ENCODE peak calls at places on chromosomes 7 and 10, in eight cellular contexts. One of them, this sample, is unnamed. For H3K36me3, the result is how much of the 10 kb centered on the place peaks cover.

GRCh38 chr10:109780997-109781396 is 142.3 kb downstream of the XPNPEP1 start:
- DNase-seq in endothelial cell of umbilical vein: no peak
- DNase-seq in heart left ventricle: no peak
- DNase-seq in SK-N-SH: no peak
- DNase-seq in Panc1: no peak
- DNase-seq in Peyer's patch: no peak
- DNase-seq in neural progenitor cell: peak
- DNase-seq in CD8-positive, alpha-beta T cell: no peak
- DNase-seq in this sample: no peak

GRCh38 chr10:131516285-131516684 is 204.8 kb upstream of the TCERG1L start:
- DNase-seq in endothelial cell of umbilical vein: no peak
- DNase-seq in heart left ventricle: no peak
- DNase-seq in SK-N-SH: no peak
- DNase-seq in Panc1: no peak
- DNase-seq in Peyer's patch: no peak
- DNase-seq in neural progenitor cell: no peak
- DNase-seq in CD8-positive, alpha-beta T cell: no peak
- DNase-seq in this sample: no peak

GRCh38 chr10:46234431-46235060 is 52.3 kb upstream of the ANTXRL start:
- DNase-seq in endothelial cell of umbilical vein: no peak
- DNase-seq in heart left ventricle: no peak
- DNase-seq in SK-N-SH: no peak
- DNase-seq in Panc1: no peak
- DNase-seq in Peyer's patch: peak
- DNase-seq in neural progenitor cell: no peak
- DNase-seq in CD8-positive, alpha-beta T cell: no peak
- DNase-seq in this sample: no peak

GRCh38 chr7:877312-878232 is 1.2 kb downstream of the GET4 start:
- DNase-seq in endothelial cell of umbilical vein: no peak
- DNase-seq in heart left ventricle: no peak
- DNase-seq in SK-N-SH: peak
- DNase-seq in Panc1: no peak
- DNase-seq in Peyer's patch: peak
- DNase-seq in neural progenitor cell: peak
- DNase-seq in CD8-positive, alpha-beta T cell: no peak
- DNase-seq in this sample: peak

GRCh38 chr10:76050291-76050625 is 618.8 kb downstream of the LRMDA start:
- DNase-seq in endothelial cell of umbilical vein: no peak
- DNase-seq in heart left ventricle: no peak
- DNase-seq in SK-N-SH: no peak
- DNase-seq in Panc1: no peak
- DNase-seq in Peyer's patch: no peak
- DNase-seq in neural progenitor cell: no peak
- DNase-seq in CD8-positive, alpha-beta T cell: no peak
- DNase-seq in this sample: no peak

GRCh38 chr10:57015187-57015586 is 654.1 kb upstream of the ZWINT start:
- DNase-seq in endothelial cell of umbilical vein: no peak
- DNase-seq in heart left ventricle: no peak
- DNase-seq in SK-N-SH: no peak
- DNase-seq in Panc1: no peak
- DNase-seq in Peyer's patch: no peak
- DNase-seq in neural progenitor cell: no peak
- DNase-seq in CD8-positive, alpha-beta T cell: no peak
- DNase-seq in this sample: no peak

GRCh38 chr10:27526242-27526641 is 22.1 kb downstream of the RAB18 start:
- DNase-seq in endothelial cell of umbilical vein: no peak
- DNase-seq in heart left ventricle: no peak
- DNase-seq in SK-N-SH: no peak
- DNase-seq in Panc1: no peak
- DNase-seq in Peyer's patch: no peak
- DNase-seq in neural progenitor cell: no peak
- DNase-seq in CD8-positive, alpha-beta T cell: no peak
- DNase-seq in this sample: no peak

GRCh38 chr10:62244785-62245595 is 23.7 kb downstream of the RTKN2 start:
- DNase-seq in endothelial cell of umbilical vein: peak
- DNase-seq in heart left ventricle: no peak
- DNase-seq in SK-N-SH: peak
- DNase-seq in Panc1: no peak
- DNase-seq in Peyer's patch: no peak
- DNase-seq in neural progenitor cell: peak
- DNase-seq in CD8-positive, alpha-beta T cell: peak
- DNase-seq in this sample: peak

GRCh38 chr7:151406886-151407583 is 2.8 kb downstream of the WDR86 start:
- DNase-seq in endothelial cell of umbilical vein: no peak
- DNase-seq in heart left ventricle: no peak
- DNase-seq in SK-N-SH: no peak
- DNase-seq in Panc1: no peak
- DNase-seq in Peyer's patch: peak
- DNase-seq in neural progenitor cell: no peak
- DNase-seq in CD8-positive, alpha-beta T cell: no peak
- DNase-seq in this sample: no peak

GRCh38 chr7:143120696-143121405 is 11.0 kb upstream of the PIP start:
- DNase-seq in endothelial cell of umbilical vein: no peak
- DNase-seq in heart left ventricle: no peak
- DNase-seq in SK-N-SH: no peak
- DNase-seq in Panc1: no peak
- DNase-seq in Peyer's patch: no peak
- DNase-seq in neural progenitor cell: no peak
- DNase-seq in CD8-positive, alpha-beta T cell: no peak
- DNase-seq in this sample: no peak

GRCh38 chr7:105350906-105351305 is 37.8 kb downstream of the SRPK2 start:
- DNase-seq in endothelial cell of umbilical vein: no peak
- DNase-seq in heart left ventricle: no peak
- DNase-seq in SK-N-SH: no peak
- DNase-seq in Panc1: no peak
- DNase-seq in Peyer's patch: no peak
- DNase-seq in neural progenitor cell: no peak
- DNase-seq in CD8-positive, alpha-beta T cell: no peak
- DNase-seq in this sample: no peak

GRCh38 chr10:43855667-43856210 is 207.1 kb upstream of the ZNF32 start:
- DNase-seq in endothelial cell of umbilical vein: no peak
- DNase-seq in heart left ventricle: peak
- DNase-seq in SK-N-SH: peak
- DNase-seq in Panc1: no peak
- DNase-seq in Peyer's patch: peak
- DNase-seq in neural progenitor cell: no peak
- DNase-seq in CD8-positive, alpha-beta T cell: no peak
- DNase-seq in this sample: no peak

GRCh38 chr10:96570512-96570911 is 16.3 kb downstream of the TM9SF3 start:
- DNase-seq in endothelial cell of umbilical vein: no peak
- DNase-seq in heart left ventricle: no peak
- DNase-seq in SK-N-SH: no peak
- DNase-seq in Panc1: no peak
- DNase-seq in Peyer's patch: no peak
- DNase-seq in neural progenitor cell: no peak
- DNase-seq in CD8-positive, alpha-beta T cell: no peak
- DNase-seq in this sample: no peak
- H3K36me3 ChIP-seq in endothelial cell of umbilical vein: under half
- H3K36me3 ChIP-seq in heart left ventricle: under half
- H3K36me3 ChIP-seq in SK-N-SH: under half
- H3K36me3 ChIP-seq in Panc1: under half
- H3K36me3 ChIP-seq in Peyer's patch: under half
- H3K36me3 ChIP-seq in neural progenitor cell: under half
- H3K36me3 ChIP-seq in CD8-positive, alpha-beta T cell: under half
- H3K36me3 ChIP-seq in this sample: under half

GRCh38 chr7:47635091-47636090 is 53.5 kb upstream of the TNS3 start:
- DNase-seq in endothelial cell of umbilical vein: no peak
- DNase-seq in heart left ventricle: peak
- DNase-seq in SK-N-SH: peak
- DNase-seq in Panc1: no peak
- DNase-seq in Peyer's patch: peak
- DNase-seq in neural progenitor cell: peak
- DNase-seq in CD8-positive, alpha-beta T cell: no peak
- DNase-seq in this sample: peak
- H3K27ac ChIP-seq in endothelial cell of umbilical vein: no peak
- H3K27ac ChIP-seq in heart left ventricle: no peak
- H3K27ac ChIP-seq in SK-N-SH: peak
- H3K27ac ChIP-seq in Panc1: peak
- H3K27ac ChIP-seq in Peyer's patch: peak
- H3K27ac ChIP-seq in neural progenitor cell: no peak
- H3K27ac ChIP-seq in CD8-positive, alpha-beta T cell: no peak
- H3K27ac ChIP-seq in this sample: no peak

DNA sequence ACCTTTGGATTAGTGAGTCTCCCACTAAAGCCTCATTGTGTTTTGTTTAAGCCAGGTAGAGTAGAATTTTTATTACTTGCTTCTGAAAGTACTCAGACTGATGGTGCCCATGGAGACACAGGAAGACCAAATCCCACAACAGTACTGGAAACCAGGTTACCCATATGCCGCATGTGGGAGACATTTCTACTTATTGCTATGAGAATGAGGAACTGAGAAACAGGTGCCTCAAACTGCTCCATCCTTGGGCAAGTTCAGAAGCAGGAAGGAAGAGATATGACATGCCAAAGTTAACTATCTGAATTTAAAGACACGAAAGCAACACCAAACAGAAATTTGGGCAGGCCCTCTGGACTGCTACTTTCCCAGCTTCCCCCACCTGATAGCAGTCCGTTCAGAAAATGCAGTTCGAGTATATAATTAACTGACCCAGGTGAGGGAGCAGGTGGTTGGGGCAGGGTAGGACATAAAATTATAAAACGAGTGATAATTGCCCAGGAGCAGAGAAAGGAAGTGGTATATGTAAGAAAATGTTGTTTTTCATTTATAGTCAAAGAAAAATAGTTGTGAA is 382.3 kb upstream of the MTPN start:
- DNase-seq in endothelial cell of umbilical vein: no peak
- DNase-seq in heart left ventricle: no peak
- DNase-seq in SK-N-SH: no peak
- DNase-seq in Panc1: no peak
- DNase-seq in Peyer's patch: no peak
- DNase-seq in neural progenitor cell: no peak
- DNase-seq in CD8-positive, alpha-beta T cell: no peak
- DNase-seq in this sample: no peak
- H3K4me3 ChIP-seq in endothelial cell of umbilical vein: no peak
- H3K4me3 ChIP-seq in heart left ventricle: no peak
- H3K4me3 ChIP-seq in SK-N-SH: no peak
- H3K4me3 ChIP-seq in Panc1: no peak
- H3K4me3 ChIP-seq in Peyer's patch: no peak
- H3K4me3 ChIP-seq in neural progenitor cell: no peak
- H3K4me3 ChIP-seq in CD8-positive, alpha-beta T cell: no peak
- H3K4me3 ChIP-seq in this sample: no peak

DNA sequence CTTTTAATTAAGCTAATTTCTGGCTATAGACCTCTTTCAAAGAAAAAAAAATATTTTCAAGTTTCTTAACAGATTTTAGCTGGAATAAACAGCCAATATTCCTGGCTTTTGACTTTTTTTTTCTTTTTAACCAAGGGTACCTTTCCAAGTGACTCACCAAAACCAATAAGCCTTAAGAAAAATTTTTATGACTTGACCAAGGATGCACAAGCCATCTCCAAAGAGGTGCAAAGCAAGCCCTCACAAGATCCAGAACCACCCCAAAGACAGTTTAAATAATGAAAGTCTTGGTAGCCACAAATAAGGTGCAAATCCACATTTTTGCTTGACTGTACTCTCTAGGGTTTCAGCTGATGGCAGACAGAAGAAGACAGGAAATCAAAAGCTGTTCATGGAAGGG is 76.5 kb downstream of the MAPK8 start:
- DNase-seq in endothelial cell of umbilical vein: no peak
- DNase-seq in heart left ventricle: no peak
- DNase-seq in SK-N-SH: no peak
- DNase-seq in Panc1: no peak
- DNase-seq in Peyer's patch: no peak
- DNase-seq in neural progenitor cell: no peak
- DNase-seq in CD8-positive, alpha-beta T cell: no peak
- DNase-seq in this sample: no peak
- H3K36me3 ChIP-seq in endothelial cell of umbilical vein: under half
- H3K36me3 ChIP-seq in heart left ventricle: under half
- H3K36me3 ChIP-seq in SK-N-SH: under half
- H3K36me3 ChIP-seq in Panc1: under half
- H3K36me3 ChIP-seq in Peyer's patch: under half
- H3K36me3 ChIP-seq in neural progenitor cell: under half
- H3K36me3 ChIP-seq in CD8-positive, alpha-beta T cell: under half
- H3K36me3 ChIP-seq in this sample: under half

GRCh38 chr7:133795061-133795460 is 332.1 kb upstream of the LRGUK start:
- DNase-seq in endothelial cell of umbilical vein: no peak
- DNase-seq in heart left ventricle: no peak
- DNase-seq in SK-N-SH: no peak
- DNase-seq in Panc1: no peak
- DNase-seq in Peyer's patch: no peak
- DNase-seq in neural progenitor cell: no peak
- DNase-seq in CD8-positive, alpha-beta T cell: no peak
- DNase-seq in this sample: no peak

GRCh38 chr7:133797355-133797754 is 329.8 kb upstream of the LRGUK start:
- DNase-seq in endothelial cell of umbilical vein: no peak
- DNase-seq in heart left ventricle: no peak
- DNase-seq in SK-N-SH: peak
- DNase-seq in Panc1: no peak
- DNase-seq in Peyer's patch: no peak
- DNase-seq in neural progenitor cell: no peak
- DNase-seq in CD8-positive, alpha-beta T cell: no peak
- DNase-seq in this sample: no peak

GRCh38 chr7:133794490-133794889 is 332.6 kb upstream of the LRGUK start:
- DNase-seq in endothelial cell of umbilical vein: no peak
- DNase-seq in heart left ventricle: peak
- DNase-seq in SK-N-SH: no peak
- DNase-seq in Panc1: no peak
- DNase-seq in Peyer's patch: no peak
- DNase-seq in neural progenitor cell: no peak
- DNase-seq in CD8-positive, alpha-beta T cell: no peak
- DNase-seq in this sample: no peak

GRCh38 chr7:133796778-133797177 is 330.4 kb upstream of the LRGUK start:
- DNase-seq in endothelial cell of umbilical vein: no peak
- DNase-seq in heart left ventricle: no peak
- DNase-seq in SK-N-SH: peak
- DNase-seq in Panc1: no peak
- DNase-seq in Peyer's patch: no peak
- DNase-seq in neural progenitor cell: no peak
- DNase-seq in CD8-positive, alpha-beta T cell: no peak
- DNase-seq in this sample: no peak

GRCh38 chr7:133797818-133798485 is 329.2 kb upstream of the LRGUK start:
- DNase-seq in endothelial cell of umbilical vein: no peak
- DNase-seq in heart left ventricle: no peak
- DNase-seq in SK-N-SH: no peak
- DNase-seq in Panc1: no peak
- DNase-seq in Peyer's patch: no peak
- DNase-seq in neural progenitor cell: no peak
- DNase-seq in CD8-positive, alpha-beta T cell: no peak
- DNase-seq in this sample: no peak
- H3K27ac ChIP-seq in endothelial cell of umbilical vein: no peak
- H3K27ac ChIP-seq in heart left ventricle: no peak
- H3K27ac ChIP-seq in SK-N-SH: no peak
- H3K27ac ChIP-seq in Panc1: no peak
- H3K27ac ChIP-seq in Peyer's patch: no peak
- H3K27ac ChIP-seq in neural progenitor cell: no peak
- H3K27ac ChIP-seq in CD8-positive, alpha-beta T cell: no peak
- H3K27ac ChIP-seq in this sample: no peak

GRCh38 chr10:111116762-111117445 is 40.1 kb downstream of the ADRA2A start:
- DNase-seq in endothelial cell of umbilical vein: no peak
- DNase-seq in heart left ventricle: no peak
- DNase-seq in SK-N-SH: no peak
- DNase-seq in Panc1: no peak
- DNase-seq in Peyer's patch: no peak
- DNase-seq in neural progenitor cell: no peak
- DNase-seq in CD8-positive, alpha-beta T cell: no peak
- DNase-seq in this sample: peak
- H3K4me3 ChIP-seq in endothelial cell of umbilical vein: no peak
- H3K4me3 ChIP-seq in heart left ventricle: no peak
- H3K4me3 ChIP-seq in SK-N-SH: no peak
- H3K4me3 ChIP-seq in Panc1: no peak
- H3K4me3 ChIP-seq in Peyer's patch: no peak
- H3K4me3 ChIP-seq in neural progenitor cell: no peak
- H3K4me3 ChIP-seq in CD8-positive, alpha-beta T cell: no peak
- H3K4me3 ChIP-seq in this sample: no peak

This sample was measured in small intestine.